ENCODE peak calls at places on chromosomes 4 and X, in four cellular contexts. One of them, this sample, is unnamed.

GRCh38 chr4:171203425-171203824 is 609.8 kb upstream of the GALNTL6 start:
- DNase-seq in mesendoderm: peak
- DNase-seq in neuronal stem cell: no peak
- DNase-seq in mesenchymal stem cell: peak
- DNase-seq in this sample: no peak

GRCh38 chr4:75710246-75710645 is 14.1 kb upstream of the USO1 start:
- DNase-seq in mesendoderm: no peak
- DNase-seq in neuronal stem cell: no peak
- DNase-seq in mesenchymal stem cell: peak
- DNase-seq in this sample: no peak

GRCh38 chrX:68830486-68831404 is 1.9 kb downstream of the EFNB1 start:
- DNase-seq in mesenchymal stem cell: no peak
- DNase-seq in neuronal stem cell: no peak
- DNase-seq in mesendoderm: no peak
- DNase-seq in this sample: no peak

GRCh38 chr4:4771160-4771559 is 88.3 kb upstream of the MSX1 start:
- DNase-seq in neuronal stem cell: no peak
- DNase-seq in mesendoderm: no peak
- DNase-seq in mesenchymal stem cell: no peak
- DNase-seq in this sample: no peak

GRCh38 chr4:7674706-7675105 is 240.0 kb upstream of the PSAPL1 start:
- DNase-seq in mesenchymal stem cell: no peak
- DNase-seq in neuronal stem cell: no peak
- DNase-seq in mesendoderm: no peak
- DNase-seq in this sample: no peak

GRCh38 chr4:87819281-87819919 is 13.4 kb upstream of the MEPE start:
- DNase-seq in mesenchymal stem cell: peak
- DNase-seq in mesendoderm: peak
- DNase-seq in neuronal stem cell: no peak
- DNase-seq in this sample: peak

GRCh38 chrX:102765794-102766193 is 45.3 kb downstream of the GPRASP3 start:
- DNase-seq in neuronal stem cell: no peak
- DNase-seq in mesenchymal stem cell: peak
- DNase-seq in mesendoderm: no peak
- DNase-seq in this sample: peak

GRCh38 chrX:146863566-146863965 is 49.0 kb upstream of the CXorf51A start:
- DNase-seq in mesenchymal stem cell: peak
- DNase-seq in mesendoderm: peak
- DNase-seq in neuronal stem cell: peak
- DNase-seq in this sample: peak

GRCh38 chr4:34258176-34258575 is 1986.1 kb downstream of the ARAP2 start:
- DNase-seq in mesenchymal stem cell: no peak
- DNase-seq in neuronal stem cell: no peak
- DNase-seq in mesendoderm: peak
- DNase-seq in this sample: no peak

GRCh38 chrX:29627833-29628232 is 587.5 kb upstream of the MAGEB2 start:
- DNase-seq in mesenchymal stem cell: no peak
- DNase-seq in neuronal stem cell: no peak
- DNase-seq in mesendoderm: no peak
- DNase-seq in this sample: no peak

GRCh38 chrX:102840871-102841705 is 96.0 kb upstream of the RAB40AL start:
- DNase-seq in mesenchymal stem cell: peak
- DNase-seq in neuronal stem cell: no peak
- DNase-seq in mesendoderm: peak
- DNase-seq in this sample: peak

GRCh38 chrX:79081895-79082512 is 62.5 kb upstream of the GPR174 start:
- DNase-seq in mesenchymal stem cell: peak
- DNase-seq in neuronal stem cell: peak
- DNase-seq in mesendoderm: peak
- DNase-seq in this sample: peak

GRCh38 chr4:152398060-152398459 is 137.8 kb downstream of the FBXW7 start:
- DNase-seq in neuronal stem cell: no peak
- DNase-seq in mesendoderm: no peak
- DNase-seq in mesenchymal stem cell: peak
- DNase-seq in this sample: peak

GRCh38 chrX:3636803-3637202 is 76.6 kb downstream of the PRKX start:
- DNase-seq in neuronal stem cell: no peak
- DNase-seq in mesenchymal stem cell: no peak
- DNase-seq in mesendoderm: no peak
- DNase-seq in this sample: no peak

GRCh38 chrX:119503484-119503861 is 35.2 kb downstream of the SLC25A5 start:
- DNase-seq in mesendoderm: peak
- DNase-seq in mesenchymal stem cell: peak
- DNase-seq in neuronal stem cell: no peak
- DNase-seq in this sample: peak

GRCh38 chr4:19844436-19844835 is 407.3 kb upstream of the SLIT2 start:
- DNase-seq in neuronal stem cell: no peak
- DNase-seq in mesendoderm: no peak
- DNase-seq in mesenchymal stem cell: no peak
- DNase-seq in this sample: peak

GRCh38 chr4:182874158-182874855 is 42.9 kb downstream of the DCTD start:
- DNase-seq in mesendoderm: no peak
- DNase-seq in neuronal stem cell: no peak
- DNase-seq in mesenchymal stem cell: no peak
- DNase-seq in this sample: no peak

GRCh38 chr4:75289843-75290616 is 224.2 kb downstream of the RCHY1 start:
- DNase-seq in mesenchymal stem cell: peak
- DNase-seq in neuronal stem cell: peak
- DNase-seq in mesendoderm: peak
- DNase-seq in this sample: no peak

GRCh38 chr4:81472249-81473085 is 760 bp upstream of the RASGEF1B start:
- DNase-seq in neuronal stem cell: peak
- DNase-seq in mesendoderm: peak
- DNase-seq in mesenchymal stem cell: peak
- DNase-seq in this sample: no peak

GRCh38 chr4:24657768-24658617 is 73.6 kb upstream of the DHX15 start:
- DNase-seq in neuronal stem cell: no peak
- DNase-seq in mesendoderm: peak
- DNase-seq in mesenchymal stem cell: peak
- DNase-seq in this sample: peak

GRCh38 chrX:20080277-20080676 is 36.4 kb downstream of the MAP7D2 start:
- DNase-seq in neuronal stem cell: no peak
- DNase-seq in mesenchymal stem cell: no peak
- DNase-seq in mesendoderm: no peak
- DNase-seq in this sample: no peak

GRCh38 chr4:6639137-6639680 is 1.3 kb upstream of the MRFAP1 start:
- DNase-seq in mesenchymal stem cell: no peak
- DNase-seq in mesendoderm: no peak
- DNase-seq in neuronal stem cell: no peak
- DNase-seq in this sample: no peak

GRCh38 chrX:153875391-153876111 is 10.4 kb downstream of the L1CAM start:
- DNase-seq in neuronal stem cell: peak
- DNase-seq in mesendoderm: peak
- DNase-seq in mesenchymal stem cell: peak
- DNase-seq in this sample: no peak

GRCh38 chrX:18861436-18861950 is 122.4 kb downstream of the PHKA2 start:
- DNase-seq in neuronal stem cell: no peak
- DNase-seq in mesenchymal stem cell: peak
- DNase-seq in mesendoderm: no peak
- DNase-seq in this sample: no peak

GRCh38 chr4:109578846-109579245 is 18.8 kb downstream of the MCUB start:
- DNase-seq in mesenchymal stem cell: peak
- DNase-seq in neuronal stem cell: no peak
- DNase-seq in mesendoderm: no peak
- DNase-seq in this sample: no peak

GRCh38 chrX:135389717-135390116 is 32.0 kb upstream of the SMIM10L2A start:
- DNase-seq in mesendoderm: peak
- DNase-seq in neuronal stem cell: no peak
- DNase-seq in mesenchymal stem cell: no peak
- DNase-seq in this sample: no peak

DNA sequence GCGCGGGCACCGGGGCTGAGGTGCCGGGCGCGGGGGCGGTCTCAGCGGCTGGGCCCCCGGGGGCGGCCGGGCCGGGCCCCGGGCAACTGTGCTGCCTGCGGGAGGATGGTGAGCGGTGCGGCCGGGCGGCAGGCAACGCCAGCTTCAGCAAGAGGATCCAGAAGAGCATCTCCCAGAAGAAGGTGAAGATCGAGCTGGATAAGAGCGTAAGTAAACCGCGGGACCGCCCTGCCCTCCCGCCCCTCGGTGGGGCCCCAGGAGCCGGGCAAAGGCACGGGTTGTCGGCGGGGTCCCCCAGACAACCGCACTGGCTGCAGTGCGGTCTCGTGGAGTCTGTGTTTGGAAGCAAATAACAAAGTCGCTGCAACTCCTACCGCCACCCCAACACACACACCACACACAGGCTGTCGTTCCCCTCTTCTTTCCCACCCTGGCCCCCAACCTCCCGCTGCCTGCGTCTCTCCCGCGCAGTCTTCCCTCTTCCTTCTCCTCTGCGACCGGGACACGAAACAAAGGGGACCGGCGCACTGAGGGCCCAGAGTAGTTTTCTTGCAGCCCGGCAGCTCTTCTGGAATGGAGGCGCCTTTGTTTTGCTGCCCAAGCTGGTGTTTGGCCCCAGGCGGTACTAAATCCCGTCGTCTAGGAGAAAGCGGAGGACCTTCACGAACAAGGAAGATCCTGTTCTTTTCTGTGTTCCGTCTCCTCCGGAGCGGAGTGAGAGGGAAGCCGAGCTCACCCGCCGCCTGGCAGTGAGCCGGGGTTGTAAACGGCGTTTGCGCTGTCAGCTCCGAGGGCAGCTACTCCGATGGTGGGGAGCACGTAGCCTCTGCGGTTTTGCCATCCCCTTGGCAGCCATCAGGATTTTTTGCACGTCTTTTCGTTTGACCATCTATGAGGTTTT is 788 bp downstream of the SAP30 start:
- DNase-seq in neuronal stem cell: peak
- DNase-seq in mesenchymal stem cell: peak
- DNase-seq in mesendoderm: peak
- DNase-seq in this sample: peak
- H2BK120ac ChIP-seq in neuronal stem cell: no peak
- H2BK120ac ChIP-seq in mesenchymal stem cell: no peak
- H2BK120ac ChIP-seq in mesendoderm: no peak
- H2BK120ac ChIP-seq in this sample: peak

DNA sequence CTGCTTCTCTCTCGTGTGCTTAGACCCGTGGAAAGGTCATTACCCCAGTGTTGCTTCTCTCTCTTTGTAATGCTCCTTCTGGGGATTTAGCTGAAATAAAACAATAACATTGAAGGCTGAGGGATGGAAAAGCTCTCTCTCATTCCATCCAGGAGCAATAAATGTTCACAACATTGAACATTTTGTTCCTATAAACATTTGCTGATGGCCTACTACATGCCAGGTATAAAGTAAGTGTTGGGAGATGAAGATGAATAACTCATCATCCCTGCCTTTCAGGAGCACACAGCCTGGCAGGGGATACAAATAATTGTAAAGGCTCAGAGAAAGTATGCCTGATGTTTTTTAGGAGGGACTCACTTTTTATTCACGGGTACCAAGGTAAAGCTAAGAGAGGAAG is 158.1 kb downstream of the KDR start:
- DNase-seq in mesenchymal stem cell: no peak
- DNase-seq in neuronal stem cell: no peak
- DNase-seq in mesendoderm: no peak
- DNase-seq in this sample: no peak
- H2BK120ac ChIP-seq in mesenchymal stem cell: no peak
- H2BK120ac ChIP-seq in neuronal stem cell: no peak
- H2BK120ac ChIP-seq in mesendoderm: no peak
- H2BK120ac ChIP-seq in this sample: no peak

DNA sequence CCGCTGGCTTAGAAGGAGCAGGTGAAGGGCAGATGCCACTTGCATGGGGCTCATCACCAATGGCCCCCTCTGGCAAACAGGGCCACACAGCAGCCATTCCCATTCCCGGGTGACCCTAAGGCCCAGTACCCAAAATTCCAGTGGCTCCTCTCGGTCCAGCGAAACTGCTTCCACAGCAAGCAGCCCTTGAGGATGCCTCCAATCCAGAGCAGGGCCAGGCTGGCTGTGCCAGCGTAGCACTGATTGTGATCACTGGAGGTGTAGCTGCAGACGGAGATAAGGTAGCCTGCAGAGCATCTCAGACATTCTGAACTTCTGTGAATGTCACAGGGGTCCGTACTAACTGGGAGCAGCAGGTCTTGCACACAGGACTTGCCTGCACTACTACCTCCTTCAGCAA is 27.3 kb downstream of the ACSL1 start:
- DNase-seq in mesendoderm: no peak
- DNase-seq in mesenchymal stem cell: no peak
- DNase-seq in neuronal stem cell: no peak
- DNase-seq in this sample: no peak
- H2BK120ac ChIP-seq in mesendoderm: no peak
- H2BK120ac ChIP-seq in mesenchymal stem cell: no peak
- H2BK120ac ChIP-seq in neuronal stem cell: no peak
- H2BK120ac ChIP-seq in this sample: no peak

DNA sequence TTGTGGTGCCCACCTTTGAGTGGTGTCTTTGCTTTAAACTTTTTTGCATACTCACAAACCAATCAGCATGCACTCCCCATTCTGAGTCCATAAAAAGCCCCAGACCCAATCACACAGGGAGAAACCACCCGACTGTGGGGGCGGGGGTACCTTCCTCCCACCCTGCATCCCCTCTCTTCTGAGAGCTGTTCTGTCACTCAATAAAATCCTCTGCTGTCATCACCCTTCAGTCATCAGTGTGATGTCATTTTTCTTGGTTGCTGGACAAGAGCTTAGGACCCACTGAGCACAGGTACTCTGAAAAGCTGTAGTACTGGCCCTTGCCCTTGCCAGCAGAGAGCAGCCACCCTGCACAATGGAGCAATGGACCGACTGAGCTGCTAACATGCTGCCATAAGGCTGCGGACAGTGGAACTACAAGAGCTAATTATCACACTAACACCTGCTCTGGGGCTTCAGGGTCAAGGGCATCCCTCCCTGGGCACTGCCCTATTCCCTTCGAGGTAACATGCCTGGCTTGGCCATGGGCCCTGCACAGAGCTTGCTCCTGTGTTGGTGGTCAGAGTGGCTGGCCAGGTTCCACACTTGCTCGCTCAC is 62.9 kb upstream of the PGRMC2 start:
- DNase-seq in mesendoderm: no peak
- DNase-seq in neuronal stem cell: no peak
- DNase-seq in mesenchymal stem cell: no peak
- DNase-seq in this sample: no peak
- H2BK120ac ChIP-seq in mesendoderm: no peak
- H2BK120ac ChIP-seq in neuronal stem cell: no peak
- H2BK120ac ChIP-seq in mesenchymal stem cell: peak
- H2BK120ac ChIP-seq in this sample: peak

DNA sequence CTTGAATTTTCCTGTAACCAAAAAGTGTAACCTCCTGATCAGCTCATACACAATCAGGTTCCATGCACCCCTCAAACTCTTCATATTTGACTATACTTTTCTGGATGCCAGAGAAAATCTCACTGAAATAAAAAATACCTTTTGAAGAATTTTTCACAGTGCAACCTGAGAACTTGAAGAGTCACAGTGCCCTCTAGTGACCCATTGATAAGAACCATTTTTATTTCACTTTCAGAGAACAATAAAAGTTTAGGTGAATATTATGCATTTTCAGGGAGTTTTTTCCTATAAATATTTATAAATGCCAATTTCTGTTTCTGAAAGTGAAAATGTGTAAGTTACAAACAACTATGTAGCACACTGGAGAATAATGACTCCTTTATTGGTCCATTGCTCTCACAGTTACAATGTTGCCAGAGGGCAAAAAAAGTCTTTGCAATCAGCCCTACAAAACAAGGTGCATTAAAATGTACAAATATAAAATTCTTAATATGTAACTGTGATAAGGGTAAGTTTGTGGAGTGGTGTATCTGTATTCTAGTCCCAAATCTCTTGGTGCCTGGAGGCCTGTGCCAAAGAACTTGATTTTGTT is 153.6 kb upstream of the INTU start:
- DNase-seq in mesendoderm: peak
- DNase-seq in neuronal stem cell: peak
- DNase-seq in mesenchymal stem cell: peak
- DNase-seq in this sample: peak
- H2BK120ac ChIP-seq in mesendoderm: no peak
- H2BK120ac ChIP-seq in neuronal stem cell: no peak
- H2BK120ac ChIP-seq in mesenchymal stem cell: no peak
- H2BK120ac ChIP-seq in this sample: no peak

This sample was measured in IMR-90.